ENCODE peak calls at places on chromosomes 13 and 19, in eight cellular contexts. N is activated T-helper 1 cell treated with anti-CD3 and anti-CD28 coated beads, Interleukin-12 subunit alpha, Interleukin-12 subunit beta, Interleukin-2, Interleukin-4 antibody, amounts not matched to agents 30 ng/mL and 10 ng/mL and 1 ng/mL, durations not matched to agents 14 hours and 24 hours and 36 hours; C is right atrium auricular region; Z is stimulated activated CD4-positive, alpha-beta T cell treated with anti-CD3 and anti-CD28 coated beads, Interleukin-1b, Interleukin-23, amount 100 ng/mL, for 24 hours; T is upper lobe of right lung; Y is LHCN-M2; J is stimulated activated CD8-positive, alpha-beta memory T cell treated with anti-CD3 and anti-CD28 coated beads, Interleukin-15, amount 100 ng/mL, for 24 hours; O is heart left ventricle. S is an unnamed sample.

GRCh38 chr19:36436531-36436930 is 18.1 kb upstream of the ZFP82 start:
- DNase-seq in O (no peak), J (no peak), Y (peak), C (no peak), N (no peak), Z (no peak), T (no peak), S (no peak)

GRCh38 chr19:56692496-56692895 is 20.9 kb upstream of the ZNF835 start:
- DNase-seq in Z (no peak), C (no peak), O (no peak), J (no peak), Y (peak), T (no peak), N (no peak), S (no peak)

GRCh38 chr19:42129399-42130253 is 2.6 kb downstream of the POU2F2 start:
- DNase-seq in O (peak), T (no peak), N (no peak), Y (no peak), Z (no peak), J (no peak), C (no peak), S (peak)

GRCh38 chr13:48532146-48532472 is 771 bp downstream of the RCBTB2 start:
- DNase-seq in Z (no peak), Y (no peak), J (no peak), O (no peak), C (peak), T (no peak), N (no peak), S (no peak)

GRCh38 chr13:95492044-95492801 is 60.3 kb upstream of the CLDN10 start:
- DNase-seq in N (no peak), J (no peak), C (peak), Z (no peak), Y (no peak), T (no peak), O (no peak), S (no peak)

GRCh38 chr13:100895656-100896055 is 221.1 kb upstream of the TMTC4 start:
- DNase-seq in J (no peak), C (no peak), N (no peak), O (no peak), Z (no peak), T (no peak), Y (peak), S (no peak)

GRCh38 chr13:110546933-110547332 is 14.6 kb downstream of the RAB20 start:
- DNase-seq in N (no peak), Y (peak), C (peak), T (peak), O (peak), J (no peak), Z (no peak), S (peak)

GRCh38 chr13:102276479-102276878 is 125.4 kb downstream of the FGF14 start:
- DNase-seq in N (no peak), C (no peak), T (no peak), J (no peak), O (no peak), Y (no peak), Z (no peak), S (no peak)

GRCh38 chr19:48290341-48290922 is 20.6 kb downstream of the ZNF114 start:
- DNase-seq in Y (no peak), C (no peak), O (no peak), T (no peak), Z (no peak), N (no peak), J (no peak), S (no peak)

GRCh38 chr19:13998426-13998825 is 7.7 kb downstream of the RFX1 start:
- DNase-seq in Y (no peak), Z (no peak), N (no peak), O (no peak), T (no peak), J (no peak), C (no peak), S (no peak)

GRCh38 chr19:42152876-42153275 is 20.6 kb upstream of the POU2F2 start:
- DNase-seq in C (no peak), Z (no peak), T (no peak), O (no peak), N (no peak), J (no peak), Y (no peak), S (no peak)

GRCh38 chr19:30564551-30565011 is 192.4 kb downstream of the ZNF536 start:
- DNase-seq in O (no peak), Z (no peak), Y (no peak), C (no peak), J (no peak), N (no peak), T (no peak), S (no peak)

GRCh38 chr13:106104281-106104901 is 431.1 kb downstream of the EFNB2 start:
- DNase-seq in T (no peak), J (no peak), Z (no peak), Y (peak), O (no peak), N (no peak), C (no peak), S (no peak)

GRCh38 chr13:107459430-107459829 is 755.9 kb downstream of the LIG4 start:
- DNase-seq in N (no peak), Y (no peak), T (no peak), O (no peak), J (no peak), C (no peak), Z (no peak), S (no peak)

GRCh38 chr19:17686592-17687042 is 1.5 kb downstream of the UNC13A start:
- DNase-seq in Y (no peak), N (no peak), C (no peak), J (no peak), T (no peak), O (no peak), Z (no peak), S (peak)

GRCh38 chr13:25971499-25972145 is 80.2 kb downstream of the SHISA2 start:
- DNase-seq in N (peak), T (no peak), J (no peak), Z (no peak), O (no peak), Y (no peak), C (no peak), S (no peak)

GRCh38 chr19:4256563-4256962 is 9.7 kb downstream of the YJU2 start:
- DNase-seq in O (no peak), Z (no peak), J (no peak), T (no peak), N (no peak), Y (no peak), C (no peak), S (no peak)

GRCh38 chr13:46982856-46983582 is 86.2 kb upstream of the HTR2A start:
- DNase-seq in O (no peak), J (no peak), N (no peak), C (no peak), T (no peak), Y (no peak), Z (no peak), S (no peak)

GRCh38 chr13:24746618-24747247 is 17.2 kb upstream of the RNF17 start:
- DNase-seq in C (no peak), Z (no peak), T (no peak), J (no peak), Y (no peak), O (no peak), N (no peak), S (no peak)

GRCh38 chr13:83151308-83151660 is 731.0 kb downstream of the SLITRK1 start:
- DNase-seq in T (no peak), J (no peak), Z (no peak), C (no peak), N (no peak), Y (no peak), O (no peak), S (no peak)

GRCh38 chr19:46979103-46979769 is 40.4 kb upstream of the NPAS1 start:
- DNase-seq in Z (no peak), N (no peak), C (no peak), J (no peak), Y (no peak), T (no peak), O (no peak), S (no peak)

GRCh38 chr19:41362143-41362847 is 1.7 kb downstream of the B9D2 start:
- DNase-seq in Y (no peak), J (no peak), C (no peak), N (no peak), T (no peak), O (no peak), Z (no peak), S (no peak)

GRCh38 chr19:12703056-12703455 is 6.6 kb upstream of the FBXW9 start:
- DNase-seq in Z (no peak), O (no peak), Y (peak), T (no peak), C (no peak), J (no peak), N (no peak), S (no peak)

GRCh38 chr19:39308531-39309304 is 11.9 kb downstream of the LRFN1 start:
- DNase-seq in C (no peak), Y (no peak), N (no peak), Z (no peak), T (no peak), O (no peak), J (no peak), S (no peak)

GRCh38 chr13:42653694-42654093 is 79.7 kb downstream of the TNFSF11 start:
- DNase-seq in Y (no peak), Z (no peak), N (no peak), C (no peak), O (no peak), J (no peak), T (no peak), S (no peak)

GRCh38 chr13:78827471-78827870 is 168.5 kb upstream of the OBI1 start:
- DNase-seq in N (no peak), C (no peak), Z (no peak), Y (no peak), J (no peak), T (no peak), O (no peak), S (no peak)

GRCh38 chr19:18300930-18301717 is 19.7 kb upstream of the JUND start:
- DNase-seq in J (no peak), N (no peak), C (peak), Y (peak), Z (no peak), O (peak), T (peak), S (peak)

GRCh38 chr13:30204564-30204963 is 102.8 kb downstream of the KATNAL1 start:
- DNase-seq in Z (no peak), Y (no peak), C (no peak), N (no peak), T (no peak), J (no peak), O (no peak), S (no peak)